ENCODE peak calls at places on chromosomes 12 and 14, in six cellular contexts. P, Q, Z, I, N and O are unnamed samples.

GRCh38 chr12:128891856-128892255 is 38.6 kb downstream of the GLT1D1 start:
- DNase-seq in P (no peak), Q (no peak), Z (no peak), I (no peak), N (no peak), O (no peak)

GRCh38 chr12:52590021-52590420 is 11.2 kb downstream of the KRT72 start:
- DNase-seq in P (no peak), Q (no peak), Z (no peak), I (no peak), N (no peak), O (no peak)

GRCh38 chr12:51322452-51322851 is 1.5 kb downstream of the BIN2 start:
- DNase-seq in P (no peak), Q (no peak), Z (no peak), I (no peak), N (no peak), O (no peak)

GRCh38 chr12:113092478-113093408 is 36.2 kb downstream of the DTX1 start:
- DNase-seq in P (no peak), Q (no peak), Z (no peak), I (peak), N (no peak), O (no peak)

GRCh38 chr12:15004401-15004800 is 31.6 kb downstream of the PDE6H start:
- DNase-seq in P (no peak), Q (no peak), Z (no peak), I (no peak), N (no peak), O (no peak)

GRCh38 chr14:68135566-68135965 is 316.0 kb downstream of the RAD51B start:
- DNase-seq in P (no peak), Q (no peak), Z (no peak), I (no peak), N (no peak), O (no peak)

GRCh38 chr12:9951026-9951652 is 19.0 kb upstream of the CLEC2A start:
- DNase-seq in P (no peak), Q (no peak), Z (no peak), I (no peak), N (no peak), O (no peak)

GRCh38 chr12:115749485-115749884 is 528.0 kb downstream of the MED13L start:
- DNase-seq in P (no peak), Q (no peak), Z (no peak), I (no peak), N (no peak), O (no peak)